ENCODE peak calls at places on chromosome 1, in six cellular contexts. One of them, this sample, is unnamed.

GRCh38 chr1:227793948-227794812 is 21.3 kb upstream of the PRSS38 start:
- DNase-seq in AG10803: peak; percentile 93
- DNase-seq in mammary epithelial cell: peak; percentile 40
- DNase-seq in stimulated activated CD8-positive, alpha-beta memory T cell treated with anti-CD3 and anti-CD28 coated beads, Interleukin-12 subunit alpha, Interleukin-12 subunit beta, amount 100 ng/mL, for 4 hours: no peak
- DNase-seq in activated CD4-positive, alpha-beta T cell treated with anti-CD3 and anti-CD28 coated beads, Interleukin-2, amount 50 U/mL, for 1 hour: no peak
- DNase-seq in NCI-H1092: no peak
- DNase-seq in this sample: peak; percentile 25

GRCh38 chr1:32163405-32163804 is 16.1 kb upstream of the TXLNA start:
- DNase-seq in AG10803: no peak
- DNase-seq in mammary epithelial cell: no peak
- DNase-seq in stimulated activated CD8-positive, alpha-beta memory T cell treated with anti-CD3 and anti-CD28 coated beads, Interleukin-12 subunit alpha, Interleukin-12 subunit beta, amount 100 ng/mL, for 4 hours: no peak
- DNase-seq in activated CD4-positive, alpha-beta T cell treated with anti-CD3 and anti-CD28 coated beads, Interleukin-2, amount 50 U/mL, for 1 hour: no peak
- DNase-seq in NCI-H1092: no peak
- DNase-seq in this sample: peak; percentile 59

GRCh38 chr1:201229771-201230635 is 39.4 kb downstream of the IGFN1 start:
- DNase-seq in AG10803: peak; percentile 44
- DNase-seq in mammary epithelial cell: peak; percentile 75
- DNase-seq in stimulated activated CD8-positive, alpha-beta memory T cell treated with anti-CD3 and anti-CD28 coated beads, Interleukin-12 subunit alpha, Interleukin-12 subunit beta, amount 100 ng/mL, for 4 hours: no peak
- DNase-seq in activated CD4-positive, alpha-beta T cell treated with anti-CD3 and anti-CD28 coated beads, Interleukin-2, amount 50 U/mL, for 1 hour: no peak
- DNase-seq in NCI-H1092: no peak
- DNase-seq in this sample: peak; percentile 85

GRCh38 chr1:67647036-67647798 is 37.8 kb upstream of the GADD45A start:
- DNase-seq in AG10803: peak; percentile 73
- DNase-seq in mammary epithelial cell: no peak
- DNase-seq in stimulated activated CD8-positive, alpha-beta memory T cell treated with anti-CD3 and anti-CD28 coated beads, Interleukin-12 subunit alpha, Interleukin-12 subunit beta, amount 100 ng/mL, for 4 hours: no peak
- DNase-seq in activated CD4-positive, alpha-beta T cell treated with anti-CD3 and anti-CD28 coated beads, Interleukin-2, amount 50 U/mL, for 1 hour: no peak
- DNase-seq in NCI-H1092: peak; percentile 29
- DNase-seq in this sample: no peak

GRCh38 chr1:207362962-207363858 is 41.7 kb downstream of the CD55 start:
- DNase-seq in AG10803: no peak
- DNase-seq in mammary epithelial cell: peak; percentile 15
- DNase-seq in stimulated activated CD8-positive, alpha-beta memory T cell treated with anti-CD3 and anti-CD28 coated beads, Interleukin-12 subunit alpha, Interleukin-12 subunit beta, amount 100 ng/mL, for 4 hours: no peak
- DNase-seq in activated CD4-positive, alpha-beta T cell treated with anti-CD3 and anti-CD28 coated beads, Interleukin-2, amount 50 U/mL, for 1 hour: no peak
- DNase-seq in NCI-H1092: no peak
- DNase-seq in this sample: peak; percentile 45

GRCh38 chr1:59332983-59333382 is 36.1 kb downstream of the FGGY start:
- DNase-seq in AG10803: peak; percentile 76
- DNase-seq in mammary epithelial cell: peak; percentile 80
- DNase-seq in stimulated activated CD8-positive, alpha-beta memory T cell treated with anti-CD3 and anti-CD28 coated beads, Interleukin-12 subunit alpha, Interleukin-12 subunit beta, amount 100 ng/mL, for 4 hours: no peak
- DNase-seq in activated CD4-positive, alpha-beta T cell treated with anti-CD3 and anti-CD28 coated beads, Interleukin-2, amount 50 U/mL, for 1 hour: no peak
- DNase-seq in NCI-H1092: no peak
- DNase-seq in this sample: peak; percentile 79

GRCh38 chr1:40664791-40665190 is 691 bp downstream of the RIMS3 start:
- DNase-seq in AG10803: no peak
- DNase-seq in mammary epithelial cell: no peak
- DNase-seq in stimulated activated CD8-positive, alpha-beta memory T cell treated with anti-CD3 and anti-CD28 coated beads, Interleukin-12 subunit alpha, Interleukin-12 subunit beta, amount 100 ng/mL, for 4 hours: no peak
- DNase-seq in activated CD4-positive, alpha-beta T cell treated with anti-CD3 and anti-CD28 coated beads, Interleukin-2, amount 50 U/mL, for 1 hour: no peak
- DNase-seq in NCI-H1092: peak; percentile 7
- DNase-seq in this sample: no peak

GRCh38 chr1:147073062-147073432 is 99.2 kb downstream of the PRKAB2 start:
- DNase-seq in AG10803: no peak
- DNase-seq in mammary epithelial cell: no peak
- DNase-seq in stimulated activated CD8-positive, alpha-beta memory T cell treated with anti-CD3 and anti-CD28 coated beads, Interleukin-12 subunit alpha, Interleukin-12 subunit beta, amount 100 ng/mL, for 4 hours: no peak
- DNase-seq in activated CD4-positive, alpha-beta T cell treated with anti-CD3 and anti-CD28 coated beads, Interleukin-2, amount 50 U/mL, for 1 hour: no peak
- DNase-seq in NCI-H1092: no peak
- DNase-seq in this sample: no peak

GRCh38 chr1:113153116-113153803 is 80.3 kb downstream of the LRIG2 start:
- DNase-seq in AG10803: no peak
- DNase-seq in mammary epithelial cell: peak; percentile 66
- DNase-seq in stimulated activated CD8-positive, alpha-beta memory T cell treated with anti-CD3 and anti-CD28 coated beads, Interleukin-12 subunit alpha, Interleukin-12 subunit beta, amount 100 ng/mL, for 4 hours: no peak
- DNase-seq in activated CD4-positive, alpha-beta T cell treated with anti-CD3 and anti-CD28 coated beads, Interleukin-2, amount 50 U/mL, for 1 hour: no peak
- DNase-seq in NCI-H1092: no peak
- DNase-seq in this sample: peak; percentile 84